ENCODE peak calls at places on chromosomes 6 and 20, in ten cellular contexts. H is pancreas; F is effector memory CD4-positive, alpha-beta T cell; C is A549; M is tibial artery; Z is psoas muscle; Q is heart left ventricle; V is tibial nerve; N is HCT116; G is mammary epithelial cell. K is an unnamed sample. For H3K4me1, the result is how much of the 10 kb centered on the place peaks cover.

GRCh38 chr6:149929422-149929821 is 6.5 kb upstream of the RAET1G start:
- DNase-seq in M (no peak), Z (no peak), C (no peak), G (no peak), V (no peak), F (no peak), N (no peak), Q (no peak), H (no peak), K (no peak)

GRCh38 chr6:71047401-71047800 is 90.5 kb upstream of the B3GAT2 start:
- DNase-seq in Z (no peak), C (no peak), F (no peak), N (no peak), Q (no peak), G (no peak), H (no peak), M (no peak), V (no peak), K (no peak)

GRCh38 chr6:133973109-133973971 is 20.3 kb downstream of the TBPL1 start:
- DNase-seq in G (peak), V (no peak), N (peak), Z (no peak), H (no peak), C (peak), Q (no peak), M (no peak), F (no peak), K (no peak)

GRCh38 chr6:144321839-144322591 is 36.9 kb downstream of the UTRN start:
- DNase-seq in Q (no peak), F (no peak), H (no peak), V (no peak), C (peak), M (no peak), N (no peak), Z (no peak), G (no peak), K (no peak)

GRCh38 chr6:108175592-108176279 is 9.9 kb downstream of the NR2E1 start:
- DNase-seq in C (no peak), Q (no peak), F (no peak), Z (no peak), G (no peak), H (peak), N (no peak), M (no peak), V (no peak), K (no peak)

GRCh38 chr20:33739493-33739892 is 7.7 kb downstream of the ZNF341 start:
- DNase-seq in Q (no peak), N (no peak), H (no peak), C (no peak), F (no peak), Z (no peak), M (no peak), G (no peak), V (no peak), K (no peak)

GRCh38 chr20:36460648-36461599 is 80.4 kb upstream of the MYL9 start:
- DNase-seq in M (peak), C (peak), G (peak), Z (peak), Q (peak), F (peak), N (peak), H (peak), V (peak), K (peak)

GRCh38 chr6:109081516-109081915 is 13.1 kb downstream of the SESN1 start:
- DNase-seq in Q (no peak), C (no peak), H (no peak), N (no peak), V (no peak), G (no peak), M (no peak), F (no peak), Z (no peak), K (no peak)

GRCh38 chr20:3811421-3812258 is 8.7 kb upstream of the AP5S1 start:
- DNase-seq in M (peak), F (peak), H (peak), G (peak), C (peak), V (peak), Q (peak), N (peak), Z (peak), K (peak)

GRCh38 chr6:45421700-45422540 is 44.2 kb upstream of the SUPT3H start:
- DNase-seq in F (peak), C (peak), G (peak), Z (peak), Q (peak), M (peak), V (peak), N (no peak), H (peak), K (peak)

GRCh38 chr6:19312291-19312978 is 524.7 kb upstream of the ID4 start:
- DNase-seq in M (no peak), N (no peak), Q (no peak), H (no peak), Z (no peak), C (no peak), G (no peak), F (no peak), V (no peak), K (no peak)

GRCh38 chr6:22877946-22878705 is 308.8 kb downstream of the HDGFL1 start:
- DNase-seq in F (no peak), M (no peak), C (no peak), N (no peak), Z (no peak), Q (no peak), H (no peak), V (no peak), G (no peak), K (no peak)

GRCh38 chr6:33854572-33855030 is 50.8 kb upstream of the MLN start:
- DNase-seq in G (no peak), Q (peak), F (no peak), C (no peak), V (no peak), Z (no peak), N (no peak), M (no peak), H (peak), K (no peak)

GRCh38 chr6:42774201-42774600 is 7.7 kb upstream of the BICRAL start:
- DNase-seq in F (peak), N (no peak), Z (no peak), V (no peak), Q (no peak), M (no peak), H (no peak), C (no peak), G (no peak), K (no peak)

GRCh38 chr6:93790976-93791375 is 371.6 kb upstream of the EPHA7 start:
- DNase-seq in H (no peak), C (no peak), Z (no peak), V (no peak), G (no peak), N (no peak), F (no peak), M (no peak), Q (no peak), K (no peak)

GRCh38 chr20:24303393-24303792 is 166.0 kb upstream of the SYNDIG1 start:
- DNase-seq in F (no peak), G (no peak), H (no peak), Q (no peak), Z (no peak), M (peak), C (peak), V (no peak), N (no peak), K (no peak)

GRCh38 chr20:1281279-1282057 is 15.4 kb downstream of the SNPH start:
- DNase-seq in F (no peak), V (no peak), M (no peak), Z (no peak), C (no peak), H (no peak), N (no peak), G (no peak), Q (no peak), K (no peak)

GRCh38 chr20:62482136-62482833 is 6.5 kb upstream of the GATA5 start:
- DNase-seq in N (no peak), Z (no peak), F (no peak), Q (no peak), M (no peak), V (no peak), C (no peak), G (no peak), H (no peak), K (peak)

GRCh38 chr20:17859616-17860232 is 108.9 kb downstream of the SNX5 start:
- DNase-seq in N (no peak), C (no peak), H (peak), F (no peak), G (no peak), M (no peak), V (no peak), Z (no peak), Q (no peak), K (no peak)

GRCh38 chr6:35058827-35059522 is 82.2 kb downstream of the TCP11 start:
- DNase-seq in H (no peak), M (no peak), V (no peak), F (no peak), Q (no peak), N (no peak), Z (no peak), C (no peak), G (no peak), K (no peak)

GRCh38 chr20:17680836-17681740 is 954 bp downstream of the RRBP1 start:
- DNase-seq in C (peak), M (peak), F (peak), Z (peak), V (peak), H (peak), Q (peak), G (peak), N (no peak), K (peak)

GRCh38 chr6:85680388-85680787 is 37.7 kb upstream of the SYNCRIP start:
- DNase-seq in H (no peak), C (no peak), M (no peak), F (no peak), N (no peak), Z (no peak), G (no peak), V (no peak), Q (no peak), K (no peak)

GRCh38 chr6:7907159-7907558 is 3.4 kb downstream of the TXNDC5 start:
- DNase-seq in M (no peak), N (no peak), Z (no peak), H (no peak), F (no peak), G (no peak), Q (no peak), C (no peak), V (no peak), K (no peak)

GRCh38 chr20:50278684-50279531 is 88.3 kb downstream of the CEBPB start:
- DNase-seq in M (peak), N (peak), Q (peak), Z (peak), V (peak), C (peak), G (peak), H (peak), F (no peak), K (peak)
- H3K4me1 ChIP-seq in M (under half), N (under half), Q (under half), Z (under half), V (under half), C (half or more), G (under half), H (under half), F (under half), K (under half)

GRCh38 chr6:168507730-168508129 is 66.7 kb downstream of the SMOC2 start:
- DNase-seq in V (no peak), Z (no peak), H (peak), N (no peak), C (no peak), Q (no peak), M (no peak), F (no peak), G (no peak), K (no peak)
- H3K27ac ChIP-seq in V (no peak), Z (no peak), H (peak), N (no peak), C (no peak), Q (no peak), M (no peak), F (no peak), G (no peak), K (no peak)

DNA sequence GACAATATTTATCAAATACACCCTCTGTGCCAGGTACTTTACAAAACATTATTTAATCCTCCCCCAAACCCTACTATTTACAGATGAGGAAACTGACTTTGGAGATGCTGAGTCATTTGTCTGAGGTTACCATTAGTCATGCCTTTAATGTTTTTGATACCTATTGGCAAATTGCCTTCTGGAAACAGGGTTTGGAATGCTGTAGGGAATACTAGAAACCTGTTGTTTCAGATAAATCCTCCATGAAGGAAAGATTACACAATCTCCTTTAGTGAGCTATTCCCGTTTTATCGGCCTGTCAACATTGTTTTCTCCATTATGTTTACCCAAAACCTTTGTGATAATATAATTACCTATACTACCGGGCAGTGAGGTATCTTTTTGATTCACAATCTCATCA is 93.6 kb upstream of the ADGRF1 start:
- DNase-seq in G (peak), Q (no peak), N (peak), F (no peak), M (no peak), Z (no peak), V (no peak), H (no peak), C (peak), K (no peak)
- H3K4me1 ChIP-seq in G (under half), Q (under half), N (under half), F (under half), M (under half), Z (under half), V (under half), H (under half), C (under half), K (under half)

GRCh38 chr20:43459022-43459942 is 1.6 kb downstream of the SRSF6 start:
- DNase-seq in N (no peak), H (peak), Q (no peak), V (peak), Z (no peak), C (peak), F (no peak), M (no peak), G (peak), K (peak)
- H3K27ac ChIP-seq in N (no peak), H (no peak), Q (peak), V (peak), Z (peak), C (peak), F (peak), M (peak), G (peak), K (no peak)

GRCh38 chr20:59720013-59720412 is 115.7 kb downstream of the PHACTR3 start:
- DNase-seq in N (no peak), G (no peak), F (no peak), M (no peak), Q (no peak), Z (no peak), H (no peak), C (no peak), V (no peak), K (no peak)
- H3K4me1 ChIP-seq in N (under half), G (under half), F (under half), M (under half), Q (under half), Z (under half), H (under half), C (under half), V (under half), K (under half)

GRCh38 chr6:16406966-16407365 is 168.6 kb downstream of the GMPR start:
- DNase-seq in Q (no peak), N (no peak), Z (no peak), F (no peak), H (no peak), G (no peak), M (no peak), V (no peak), C (no peak), K (no peak)

GRCh38 chr6:16405349-16405865 is 167.0 kb downstream of the GMPR start:
- DNase-seq in H (no peak), G (no peak), F (no peak), V (no peak), M (no peak), C (no peak), Q (no peak), N (no peak), Z (no peak), K (no peak)

GRCh38 chr6:16403831-16404230 is 165.4 kb downstream of the GMPR start:
- DNase-seq in H (no peak), F (no peak), N (no peak), Z (no peak), G (no peak), M (no peak), Q (no peak), V (no peak), C (no peak), K (no peak)

GRCh38 chr6:16402501-16402900 is 164.1 kb downstream of the GMPR start:
- DNase-seq in C (no peak), H (no peak), F (no peak), Q (no peak), V (peak), G (no peak), M (no peak), Z (no peak), N (no peak), K (no peak)

GRCh38 chr6:16404456-16404855 is 166.1 kb downstream of the GMPR start:
- DNase-seq in M (no peak), Z (no peak), H (no peak), F (no peak), Q (no peak), N (no peak), G (no peak), V (no peak), C (no peak), K (no peak)
- H3K27ac ChIP-seq in M (peak), Z (no peak), H (no peak), F (no peak), Q (no peak), N (no peak), G (no peak), V (no peak), C (no peak), K (no peak)

K was measured in right cardiac atrium.